ENCODE peak calls at places on chromosome 10, in nine cellular contexts. One of them, this sample, is unnamed.
A peak's percentile ranks its signal among the peaks of the same experiment; 100 is the strongest.

GRCh38 chr10:24435374-24435773 is 226.4 kb downstream of the KIAA1217 start:
- DNase-seq in heart right ventricle: no peak
- DNase-seq in naive thymus-derived CD4-positive, alpha-beta T cell: no peak
- DNase-seq in omental fat pad: no peak
- DNase-seq in OCI-M1: no peak
- DNase-seq in activated gamma-delta T cell treated with anti-CD3 and anti-CD28 coated beads, Interleukin-2, amount 50 U/mL, for 16 hours: no peak
- DNase-seq in SHP77: no peak
- DNase-seq in IMR-90: peak; percentile 85
- DNase-seq in iPS-NIHi11: no peak
- DNase-seq in this sample: no peak

GRCh38 chr10:7484456-7485266 is 73.8 kb upstream of the SFMBT2 start:
- DNase-seq in SHP77: no peak
- DNase-seq in heart right ventricle: no peak
- DNase-seq in OCI-M1: no peak
- DNase-seq in activated gamma-delta T cell treated with anti-CD3 and anti-CD28 coated beads, Interleukin-2, amount 50 U/mL, for 16 hours: peak; percentile 33
- DNase-seq in naive thymus-derived CD4-positive, alpha-beta T cell: peak; percentile 49
- DNase-seq in iPS-NIHi11: no peak
- DNase-seq in IMR-90: no peak
- DNase-seq in omental fat pad: no peak
- DNase-seq in this sample: no peak

GRCh38 chr10:86353506-86354485 is 12.8 kb downstream of the GRID1 start:
- DNase-seq in activated gamma-delta T cell treated with anti-CD3 and anti-CD28 coated beads, Interleukin-2, amount 50 U/mL, for 16 hours: no peak
- DNase-seq in naive thymus-derived CD4-positive, alpha-beta T cell: no peak
- DNase-seq in heart right ventricle: no peak
- DNase-seq in SHP77: no peak
- DNase-seq in OCI-M1: no peak
- DNase-seq in IMR-90: no peak
- DNase-seq in omental fat pad: no peak
- DNase-seq in iPS-NIHi11: no peak
- DNase-seq in this sample: no peak

GRCh38 chr10:92832998-92833642 is 15.2 kb upstream of the EXOC6 start:
- DNase-seq in omental fat pad: no peak
- DNase-seq in iPS-NIHi11: no peak
- DNase-seq in activated gamma-delta T cell treated with anti-CD3 and anti-CD28 coated beads, Interleukin-2, amount 50 U/mL, for 16 hours: no peak
- DNase-seq in SHP77: no peak
- DNase-seq in naive thymus-derived CD4-positive, alpha-beta T cell: no peak
- DNase-seq in IMR-90: no peak
- DNase-seq in heart right ventricle: no peak
- DNase-seq in OCI-M1: peak; percentile 74
- DNase-seq in this sample: peak; percentile 75

GRCh38 chr10:107340345-107340744 is 175.8 kb upstream of the SORCS1 start:
- DNase-seq in IMR-90: no peak
- DNase-seq in activated gamma-delta T cell treated with anti-CD3 and anti-CD28 coated beads, Interleukin-2, amount 50 U/mL, for 16 hours: no peak
- DNase-seq in OCI-M1: peak; percentile 61
- DNase-seq in iPS-NIHi11: no peak
- DNase-seq in naive thymus-derived CD4-positive, alpha-beta T cell: no peak
- DNase-seq in SHP77: no peak
- DNase-seq in heart right ventricle: no peak
- DNase-seq in omental fat pad: no peak
- DNase-seq in this sample: no peak

GRCh38 chr10:124736491-124737136 is 7.6 kb downstream of the FAM53B start:
- DNase-seq in OCI-M1: no peak
- DNase-seq in SHP77: no peak
- DNase-seq in naive thymus-derived CD4-positive, alpha-beta T cell: no peak
- DNase-seq in iPS-NIHi11: peak; percentile 43
- DNase-seq in heart right ventricle: peak; percentile 87
- DNase-seq in omental fat pad: no peak
- DNase-seq in activated gamma-delta T cell treated with anti-CD3 and anti-CD28 coated beads, Interleukin-2, amount 50 U/mL, for 16 hours: no peak
- DNase-seq in IMR-90: peak; percentile 82
- DNase-seq in this sample: peak; percentile 28

GRCh38 chr10:27153855-27154198 is 357 bp downstream of the YME1L1 start:
- DNase-seq in activated gamma-delta T cell treated with anti-CD3 and anti-CD28 coated beads, Interleukin-2, amount 50 U/mL, for 16 hours: no peak
- DNase-seq in heart right ventricle: no peak
- DNase-seq in OCI-M1: peak; percentile 66
- DNase-seq in SHP77: peak; percentile 19
- DNase-seq in naive thymus-derived CD4-positive, alpha-beta T cell: no peak
- DNase-seq in IMR-90: peak; percentile 29
- DNase-seq in omental fat pad: no peak
- DNase-seq in iPS-NIHi11: no peak
- DNase-seq in this sample: no peak

GRCh38 chr10:15775513-15775912 is 55.8 kb upstream of the ITGA8 start:
- DNase-seq in SHP77: no peak
- DNase-seq in iPS-NIHi11: no peak
- DNase-seq in OCI-M1: peak; percentile 8
- DNase-seq in activated gamma-delta T cell treated with anti-CD3 and anti-CD28 coated beads, Interleukin-2, amount 50 U/mL, for 16 hours: no peak
- DNase-seq in omental fat pad: no peak
- DNase-seq in heart right ventricle: no peak
- DNase-seq in IMR-90: peak; percentile 92
- DNase-seq in naive thymus-derived CD4-positive, alpha-beta T cell: no peak
- DNase-seq in this sample: no peak

GRCh38 chr10:546971-547590 is 142.4 kb downstream of the DIP2C start:
- DNase-seq in SHP77: no peak
- DNase-seq in naive thymus-derived CD4-positive, alpha-beta T cell: no peak
- DNase-seq in IMR-90: peak; percentile 31
- DNase-seq in iPS-NIHi11: peak; percentile 57
- DNase-seq in activated gamma-delta T cell treated with anti-CD3 and anti-CD28 coated beads, Interleukin-2, amount 50 U/mL, for 16 hours: no peak
- DNase-seq in heart right ventricle: no peak
- DNase-seq in OCI-M1: no peak
- DNase-seq in omental fat pad: no peak
- DNase-seq in this sample: no peak

GRCh38 chr10:102633848-102634247 is 10.4 kb upstream of the TRIM8 start:
- DNase-seq in IMR-90: no peak
- DNase-seq in heart right ventricle: no peak
- DNase-seq in naive thymus-derived CD4-positive, alpha-beta T cell: no peak
- DNase-seq in iPS-NIHi11: no peak
- DNase-seq in OCI-M1: no peak
- DNase-seq in activated gamma-delta T cell treated with anti-CD3 and anti-CD28 coated beads, Interleukin-2, amount 50 U/mL, for 16 hours: no peak
- DNase-seq in omental fat pad: no peak
- DNase-seq in SHP77: no peak
- DNase-seq in this sample: no peak

GRCh38 chr10:114077815-114078219 is 34.2 kb downstream of the ADRB1 start:
- DNase-seq in naive thymus-derived CD4-positive, alpha-beta T cell: no peak
- DNase-seq in SHP77: no peak
- DNase-seq in activated gamma-delta T cell treated with anti-CD3 and anti-CD28 coated beads, Interleukin-2, amount 50 U/mL, for 16 hours: no peak
- DNase-seq in IMR-90: no peak
- DNase-seq in iPS-NIHi11: no peak
- DNase-seq in omental fat pad: no peak
- DNase-seq in heart right ventricle: no peak
- DNase-seq in OCI-M1: no peak
- DNase-seq in this sample: no peak

GRCh38 chr10:538895-539294 is 150.6 kb downstream of the DIP2C start:
- DNase-seq in activated gamma-delta T cell treated with anti-CD3 and anti-CD28 coated beads, Interleukin-2, amount 50 U/mL, for 16 hours: no peak
- DNase-seq in naive thymus-derived CD4-positive, alpha-beta T cell: no peak
- DNase-seq in SHP77: no peak
- DNase-seq in iPS-NIHi11: no peak
- DNase-seq in OCI-M1: no peak
- DNase-seq in omental fat pad: no peak
- DNase-seq in IMR-90: peak; percentile 99
- DNase-seq in heart right ventricle: no peak
- DNase-seq in this sample: no peak

GRCh38 chr10:14032406-14032998 is 298.2 kb downstream of the FRMD4A start:
- DNase-seq in activated gamma-delta T cell treated with anti-CD3 and anti-CD28 coated beads, Interleukin-2, amount 50 U/mL, for 16 hours: peak; percentile 29
- DNase-seq in iPS-NIHi11: peak; percentile 85
- DNase-seq in SHP77: no peak
- DNase-seq in naive thymus-derived CD4-positive, alpha-beta T cell: peak; percentile 46
- DNase-seq in heart right ventricle: no peak
- DNase-seq in omental fat pad: no peak
- DNase-seq in OCI-M1: peak; percentile 12
- DNase-seq in IMR-90: no peak
- DNase-seq in this sample: peak; percentile 41

This sample was measured in endothelial cell of umbilical vein.